ENCODE peak calls at places on chromosomes 16 and 17, in six cellular contexts. One of them, this sample, is unnamed.

GRCh38 chr16:12362482-12363458 is 386.2 kb downstream of the SNX29 start:
- DNase-seq in stomach: no peak
- DNase-seq in IMR-90: peak
- DNase-seq in esophagus muscularis mucosa: no peak
- DNase-seq in lower leg skin: peak
- DNase-seq in transverse colon: no peak
- DNase-seq in this sample: no peak

GRCh38 chr16:17345043-17345442 is 125.7 kb downstream of the XYLT1 start:
- DNase-seq in stomach: no peak
- DNase-seq in IMR-90: peak
- DNase-seq in esophagus muscularis mucosa: peak
- DNase-seq in lower leg skin: peak
- DNase-seq in transverse colon: peak
- DNase-seq in this sample: peak

GRCh38 chr16:15418206-15418605 is 16.2 kb upstream of the BMERB1 start:
- DNase-seq in stomach: no peak
- DNase-seq in IMR-90: no peak
- DNase-seq in esophagus muscularis mucosa: no peak
- DNase-seq in lower leg skin: no peak
- DNase-seq in transverse colon: no peak
- DNase-seq in this sample: peak

GRCh38 chr16:28597692-28598261 is 927 bp upstream of the SULT1A2 start:
- DNase-seq in stomach: no peak
- DNase-seq in IMR-90: no peak
- DNase-seq in esophagus muscularis mucosa: no peak
- DNase-seq in lower leg skin: no peak
- DNase-seq in transverse colon: no peak
- DNase-seq in this sample: no peak

GRCh38 chr16:55824473-55824872 is 8.4 kb downstream of the CES1 start:
- DNase-seq in stomach: no peak
- DNase-seq in IMR-90: no peak
- DNase-seq in esophagus muscularis mucosa: no peak
- DNase-seq in lower leg skin: no peak
- DNase-seq in transverse colon: no peak
- DNase-seq in this sample: no peak

GRCh38 chr16:51807551-51807950 is 656.5 kb upstream of the SALL1 start:
- DNase-seq in stomach: no peak
- DNase-seq in IMR-90: no peak
- DNase-seq in esophagus muscularis mucosa: no peak
- DNase-seq in lower leg skin: no peak
- DNase-seq in transverse colon: no peak
- DNase-seq in this sample: no peak

GRCh38 chr16:23339781-23340180 is 37.7 kb downstream of the SCNN1B start:
- DNase-seq in stomach: no peak
- DNase-seq in IMR-90: no peak
- DNase-seq in esophagus muscularis mucosa: no peak
- DNase-seq in lower leg skin: no peak
- DNase-seq in transverse colon: no peak
- DNase-seq in this sample: no peak

GRCh38 chr17:81200201-81200600 is 22.6 kb downstream of the CEP131 start:
- DNase-seq in stomach: no peak
- DNase-seq in IMR-90: no peak
- DNase-seq in esophagus muscularis mucosa: no peak
- DNase-seq in lower leg skin: no peak
- DNase-seq in transverse colon: no peak
- DNase-seq in this sample: no peak

GRCh38 chr17:67258836-67259468 is 14.0 kb upstream of the HELZ start:
- DNase-seq in stomach: no peak
- DNase-seq in IMR-90: no peak
- DNase-seq in esophagus muscularis mucosa: no peak
- DNase-seq in lower leg skin: no peak
- DNase-seq in transverse colon: peak
- DNase-seq in this sample: peak

GRCh38 chr16:31363721-31364120 is 8.7 kb downstream of the ITGAX start:
- DNase-seq in stomach: no peak
- DNase-seq in IMR-90: no peak
- DNase-seq in esophagus muscularis mucosa: no peak
- DNase-seq in lower leg skin: no peak
- DNase-seq in transverse colon: no peak
- DNase-seq in this sample: no peak

GRCh38 chr16:66508261-66508913 is 41.5 kb downstream of the TK2 start:
- DNase-seq in stomach: peak
- DNase-seq in IMR-90: no peak
- DNase-seq in esophagus muscularis mucosa: no peak
- DNase-seq in lower leg skin: no peak
- DNase-seq in transverse colon: no peak
- DNase-seq in this sample: no peak

GRCh38 chr17:34361478-34362061 is 1.5 kb downstream of the CCL1 start:
- DNase-seq in stomach: peak
- DNase-seq in IMR-90: peak
- DNase-seq in esophagus muscularis mucosa: peak
- DNase-seq in lower leg skin: peak
- DNase-seq in transverse colon: peak
- DNase-seq in this sample: peak

GRCh38 chr16:81902025-81902424 is 109.2 kb downstream of the SDR42E1 start:
- DNase-seq in stomach: no peak
- DNase-seq in IMR-90: no peak
- DNase-seq in esophagus muscularis mucosa: no peak
- DNase-seq in lower leg skin: no peak
- DNase-seq in transverse colon: no peak
- DNase-seq in this sample: no peak

GRCh38 chr16:79601092-79601977 is 798 bp upstream of the MAF start:
- DNase-seq in stomach: peak
- DNase-seq in IMR-90: no peak
- DNase-seq in esophagus muscularis mucosa: no peak
- DNase-seq in lower leg skin: peak
- DNase-seq in transverse colon: peak
- DNase-seq in this sample: peak

GRCh38 chr17:31130286-31131224 is 35.8 kb downstream of the NF1 start:
- DNase-seq in stomach: no peak
- DNase-seq in IMR-90: no peak
- DNase-seq in esophagus muscularis mucosa: no peak
- DNase-seq in lower leg skin: no peak
- DNase-seq in transverse colon: no peak
- DNase-seq in this sample: no peak

GRCh38 chr16:29835926-29836325 is 15.7 kb downstream of the MVP start:
- DNase-seq in stomach: no peak
- DNase-seq in IMR-90: no peak
- DNase-seq in esophagus muscularis mucosa: no peak
- DNase-seq in lower leg skin: no peak
- DNase-seq in transverse colon: no peak
- DNase-seq in this sample: no peak

GRCh38 chr17:44209786-44210341 is 9.6 kb downstream of the UBTF start:
- DNase-seq in stomach: no peak
- DNase-seq in IMR-90: peak
- DNase-seq in esophagus muscularis mucosa: no peak
- DNase-seq in lower leg skin: no peak
- DNase-seq in transverse colon: no peak
- DNase-seq in this sample: no peak

GRCh38 chr17:27429666-27430382 is 26.4 kb upstream of the KSR1 start:
- DNase-seq in stomach: no peak
- DNase-seq in IMR-90: no peak
- DNase-seq in esophagus muscularis mucosa: no peak
- DNase-seq in lower leg skin: no peak
- DNase-seq in transverse colon: no peak
- DNase-seq in this sample: no peak

GRCh38 chr16:75471723-75472634 is 7.5 kb upstream of the TMEM170A start:
- DNase-seq in stomach: peak
- DNase-seq in IMR-90: peak
- DNase-seq in esophagus muscularis mucosa: no peak
- DNase-seq in lower leg skin: peak
- DNase-seq in transverse colon: peak
- DNase-seq in this sample: peak

DNA sequence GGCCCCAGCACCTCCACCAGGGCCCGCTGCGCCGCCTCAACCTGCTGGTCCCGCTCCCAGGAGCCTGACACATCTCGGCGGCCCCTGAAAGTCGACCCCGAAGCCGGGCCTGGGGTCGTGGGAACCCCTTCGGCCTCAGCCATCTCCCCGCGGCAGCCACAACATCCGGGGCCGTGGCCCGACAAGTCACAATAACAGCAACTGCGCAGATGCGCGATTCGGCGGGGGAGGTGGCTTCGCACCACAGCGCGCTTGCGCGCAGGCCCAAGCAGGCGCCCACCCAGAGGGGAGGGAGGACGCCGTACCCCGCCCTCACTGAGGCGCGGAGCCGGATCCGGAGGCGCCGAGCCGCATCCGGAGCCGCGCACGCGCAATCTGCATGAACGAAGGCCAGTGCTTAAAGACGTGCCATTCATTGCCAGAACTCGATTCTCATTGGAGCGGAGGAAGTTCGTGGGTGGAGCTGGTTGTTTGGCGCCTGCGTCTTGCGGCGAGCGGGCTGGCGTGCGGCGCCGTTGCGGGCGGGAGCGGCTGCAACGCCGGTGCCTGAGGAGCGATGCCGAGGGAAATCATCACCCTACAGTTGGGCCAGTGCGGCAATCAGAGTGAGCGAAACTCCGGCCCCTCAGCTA is at the start of the genes RETREG3 and TUBG1:
- DNase-seq in stomach: peak
- DNase-seq in IMR-90: peak
- DNase-seq in esophagus muscularis mucosa: peak
- DNase-seq in lower leg skin: peak
- DNase-seq in transverse colon: peak
- DNase-seq in this sample: peak
- TF ChIP-seq POLR2A in stomach: no peak
- TF ChIP-seq POLR2A in IMR-90: peak
- TF ChIP-seq POLR2A in esophagus muscularis mucosa: peak
- TF ChIP-seq POLR2A in lower leg skin: no peak
- TF ChIP-seq POLR2A in transverse colon: peak
- TF ChIP-seq POLR2A in this sample: peak

GRCh38 chr17:57927048-57927723 is 28.0 kb downstream of the CUEDC1 start:
- DNase-seq in stomach: peak
- DNase-seq in IMR-90: peak
- DNase-seq in esophagus muscularis mucosa: no peak
- DNase-seq in lower leg skin: no peak
- DNase-seq in transverse colon: peak
- DNase-seq in this sample: no peak

GRCh38 chr17:57930239-57930638 is 25.0 kb downstream of the CUEDC1 start:
- DNase-seq in stomach: no peak
- DNase-seq in IMR-90: no peak
- DNase-seq in esophagus muscularis mucosa: no peak
- DNase-seq in lower leg skin: no peak
- DNase-seq in transverse colon: no peak
- DNase-seq in this sample: no peak

GRCh38 chr17:57926723-57927047 is 28.5 kb downstream of the CUEDC1 start:
- DNase-seq in stomach: no peak
- DNase-seq in IMR-90: no peak
- DNase-seq in esophagus muscularis mucosa: no peak
- DNase-seq in lower leg skin: no peak
- DNase-seq in transverse colon: no peak
- DNase-seq in this sample: no peak

GRCh38 chr17:57929392-57929791 is 25.8 kb downstream of the CUEDC1 start:
- DNase-seq in stomach: no peak
- DNase-seq in IMR-90: no peak
- DNase-seq in esophagus muscularis mucosa: no peak
- DNase-seq in lower leg skin: no peak
- DNase-seq in transverse colon: no peak
- DNase-seq in this sample: no peak

DNA sequence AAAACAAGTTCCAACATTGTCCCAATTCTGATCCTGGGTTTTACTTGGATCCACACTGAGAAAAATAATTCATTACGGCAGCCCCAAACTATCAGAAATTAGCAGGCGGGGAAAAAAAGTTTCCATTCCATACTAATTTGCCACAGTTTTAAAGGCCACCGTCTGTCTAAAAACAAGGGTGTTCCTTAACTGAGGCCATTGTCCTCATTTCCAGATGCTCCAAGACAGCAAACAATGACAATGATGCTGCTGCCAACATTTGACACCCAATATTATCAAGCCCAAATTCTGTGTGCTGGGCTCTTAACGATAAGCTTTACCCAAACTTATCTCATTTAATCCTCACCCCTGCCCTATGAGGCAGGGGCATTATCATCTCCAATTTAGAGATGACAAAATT is 26.3 kb downstream of the CUEDC1 start:
- DNase-seq in stomach: no peak
- DNase-seq in IMR-90: no peak
- DNase-seq in esophagus muscularis mucosa: no peak
- DNase-seq in lower leg skin: no peak
- DNase-seq in transverse colon: no peak
- DNase-seq in this sample: no peak
- TF ChIP-seq POLR2A in stomach: no peak
- TF ChIP-seq POLR2A in IMR-90: no peak
- TF ChIP-seq POLR2A in esophagus muscularis mucosa: no peak
- TF ChIP-seq POLR2A in lower leg skin: no peak
- TF ChIP-seq POLR2A in transverse colon: no peak
- TF ChIP-seq POLR2A in this sample: no peak

GRCh38 chr16:3611145-3611977 is at the start of gene SLX4:
- DNase-seq in stomach: peak
- DNase-seq in IMR-90: peak
- DNase-seq in esophagus muscularis mucosa: peak
- DNase-seq in lower leg skin: peak
- DNase-seq in transverse colon: peak
- DNase-seq in this sample: peak
- TF ChIP-seq POLR2A in stomach: no peak
- TF ChIP-seq POLR2A in IMR-90: peak
- TF ChIP-seq POLR2A in esophagus muscularis mucosa: peak
- TF ChIP-seq POLR2A in lower leg skin: no peak
- TF ChIP-seq POLR2A in transverse colon: peak
- TF ChIP-seq POLR2A in this sample: peak

GRCh38 chr17:78734841-78735641 is 47.0 kb downstream of the CYTH1 start:
- DNase-seq in stomach: no peak
- DNase-seq in IMR-90: no peak
- DNase-seq in esophagus muscularis mucosa: no peak
- DNase-seq in lower leg skin: no peak
- DNase-seq in transverse colon: no peak
- DNase-seq in this sample: no peak

GRCh38 chr17:78735832-78736525 is 46.1 kb downstream of the CYTH1 start:
- DNase-seq in stomach: no peak
- DNase-seq in IMR-90: no peak
- DNase-seq in esophagus muscularis mucosa: no peak
- DNase-seq in lower leg skin: no peak
- DNase-seq in transverse colon: peak
- DNase-seq in this sample: no peak

GRCh38 chr17:78737332-78737731 is 44.7 kb downstream of the CYTH1 start:
- DNase-seq in stomach: no peak
- DNase-seq in IMR-90: peak
- DNase-seq in esophagus muscularis mucosa: no peak
- DNase-seq in lower leg skin: no peak
- DNase-seq in transverse colon: no peak
- DNase-seq in this sample: no peak

GRCh38 chr17:78738245-78738644 is 43.8 kb downstream of the CYTH1 start:
- DNase-seq in stomach: no peak
- DNase-seq in IMR-90: no peak
- DNase-seq in esophagus muscularis mucosa: no peak
- DNase-seq in lower leg skin: no peak
- DNase-seq in transverse colon: no peak
- DNase-seq in this sample: no peak

DNA sequence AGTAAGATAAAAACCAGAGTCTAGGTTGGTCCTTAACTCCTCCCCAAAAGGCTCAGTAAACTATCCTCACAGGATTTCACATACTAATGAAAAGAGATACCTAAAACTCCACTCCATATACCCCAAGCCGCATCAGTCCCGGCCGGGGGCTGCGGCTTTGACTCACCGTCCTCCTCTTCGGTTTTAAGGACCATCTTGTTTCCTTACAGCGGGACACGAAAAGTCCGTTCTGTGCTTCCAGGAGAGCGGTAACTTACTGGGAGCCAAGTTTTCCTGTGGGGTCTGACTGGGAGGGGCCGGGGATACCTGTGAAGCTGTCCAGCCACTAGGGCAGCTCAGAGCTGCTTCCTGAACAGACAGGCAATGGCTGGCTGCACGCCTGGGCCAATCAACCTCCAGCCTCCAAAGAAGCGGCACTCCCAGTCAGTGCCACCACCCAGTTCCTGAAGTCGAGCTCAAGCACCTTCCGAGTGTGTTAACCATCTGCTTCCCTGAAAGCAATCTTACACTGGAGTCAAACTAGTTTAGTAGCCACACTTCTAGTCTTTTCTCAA is 45.5 kb downstream of the CYTH1 start:
- DNase-seq in stomach: peak
- DNase-seq in IMR-90: no peak
- DNase-seq in esophagus muscularis mucosa: no peak
- DNase-seq in lower leg skin: peak
- DNase-seq in transverse colon: peak
- DNase-seq in this sample: peak
- TF ChIP-seq POLR2A in stomach: no peak
- TF ChIP-seq POLR2A in IMR-90: no peak
- TF ChIP-seq POLR2A in esophagus muscularis mucosa: peak
- TF ChIP-seq POLR2A in lower leg skin: no peak
- TF ChIP-seq POLR2A in transverse colon: peak
- TF ChIP-seq POLR2A in this sample: no peak

This sample was measured in adrenal gland.